ENCODE peak calls at places on chromosomes 12 and 14, in eight cellular contexts. One of them, this sample, is unnamed.

GRCh38 chr12:90515199-90516175 is 439.5 kb downstream of the CCER1 start:
- DNase-seq in GM23338: no peak
- DNase-seq in upper lobe of left lung: no peak
- DNase-seq in GM12878: peak; percentile 44
- DNase-seq in transverse colon: no peak
- DNase-seq in K562: no peak
- DNase-seq in HCT116: no peak
- DNase-seq in stomach: no peak
- DNase-seq in this sample: no peak

GRCh38 chr12:24898185-24898584 is 50.7 kb downstream of the BCAT1 start:
- DNase-seq in GM23338: no peak
- DNase-seq in upper lobe of left lung: no peak
- DNase-seq in GM12878: no peak
- DNase-seq in transverse colon: no peak
- DNase-seq in K562: no peak
- DNase-seq in HCT116: no peak
- DNase-seq in stomach: no peak
- DNase-seq in this sample: no peak

GRCh38 chr14:91149462-91149861 is 35.6 kb downstream of the DGLUCY start:
- DNase-seq in GM23338: no peak
- DNase-seq in upper lobe of left lung: peak; percentile 74
- DNase-seq in GM12878: no peak
- DNase-seq in transverse colon: peak; percentile 50
- DNase-seq in K562: peak; percentile 32
- DNase-seq in HCT116: no peak
- DNase-seq in stomach: peak; percentile 75
- DNase-seq in this sample: peak; percentile 20

GRCh38 chr14:63134801-63135200 is 69.4 kb upstream of the RHOJ start:
- DNase-seq in GM23338: peak; percentile 48
- DNase-seq in upper lobe of left lung: no peak
- DNase-seq in GM12878: no peak
- DNase-seq in transverse colon: no peak
- DNase-seq in K562: peak; percentile 13
- DNase-seq in HCT116: no peak
- DNase-seq in stomach: no peak
- DNase-seq in this sample: no peak

GRCh38 chr14:90455100-90455571 is 58.3 kb downstream of the CALM1 start:
- DNase-seq in GM23338: no peak
- DNase-seq in upper lobe of left lung: no peak
- DNase-seq in GM12878: no peak
- DNase-seq in transverse colon: no peak
- DNase-seq in K562: no peak
- DNase-seq in HCT116: no peak
- DNase-seq in stomach: no peak
- DNase-seq in this sample: no peak

GRCh38 chr12:77943466-77943865 is 112.8 kb downstream of the NAV3 start:
- DNase-seq in GM23338: no peak
- DNase-seq in upper lobe of left lung: no peak
- DNase-seq in GM12878: no peak
- DNase-seq in transverse colon: no peak
- DNase-seq in K562: no peak
- DNase-seq in HCT116: peak; percentile 43
- DNase-seq in stomach: no peak
- DNase-seq in this sample: no peak

GRCh38 chr12:54338682-54339296 is 13.9 kb downstream of the COPZ1 start:
- DNase-seq in GM23338: no peak
- DNase-seq in upper lobe of left lung: no peak
- DNase-seq in GM12878: no peak
- DNase-seq in transverse colon: no peak
- DNase-seq in K562: no peak
- DNase-seq in HCT116: no peak
- DNase-seq in stomach: no peak
- DNase-seq in this sample: no peak

GRCh38 chr12:62785941-62786559 is 148.9 kb downstream of the PPM1H start:
- DNase-seq in GM23338: no peak
- DNase-seq in upper lobe of left lung: peak; percentile 77
- DNase-seq in GM12878: no peak
- DNase-seq in transverse colon: no peak
- DNase-seq in K562: no peak
- DNase-seq in HCT116: peak; percentile 86
- DNase-seq in stomach: no peak
- DNase-seq in this sample: no peak

GRCh38 chr14:72262771-72263170 is 330.5 kb downstream of the RGS6 start:
- DNase-seq in GM23338: no peak
- DNase-seq in upper lobe of left lung: no peak
- DNase-seq in GM12878: no peak
- DNase-seq in transverse colon: no peak
- DNase-seq in K562: no peak
- DNase-seq in HCT116: no peak
- DNase-seq in stomach: no peak
- DNase-seq in this sample: no peak

GRCh38 chr14:101101456-101102056 is 198.0 kb upstream of the RTL1 start:
- DNase-seq in GM23338: no peak
- DNase-seq in upper lobe of left lung: no peak
- DNase-seq in GM12878: no peak
- DNase-seq in transverse colon: no peak
- DNase-seq in K562: no peak
- DNase-seq in HCT116: no peak
- DNase-seq in stomach: no peak
- DNase-seq in this sample: no peak

GRCh38 chr14:99791476-99792283 is 1.5 kb upstream of the EML1 start:
- DNase-seq in GM23338: no peak
- DNase-seq in upper lobe of left lung: no peak
- DNase-seq in GM12878: no peak
- DNase-seq in transverse colon: no peak
- DNase-seq in K562: no peak
- DNase-seq in HCT116: no peak
- DNase-seq in stomach: no peak
- DNase-seq in this sample: no peak

GRCh38 chr12:132143328-132144071 is 619 bp downstream of the DDX51 start:
- DNase-seq in GM23338: peak; percentile 35
- DNase-seq in upper lobe of left lung: no peak
- DNase-seq in GM12878: no peak
- DNase-seq in transverse colon: no peak
- DNase-seq in K562: no peak
- DNase-seq in HCT116: no peak
- DNase-seq in stomach: no peak
- DNase-seq in this sample: no peak

GRCh38 chr12:132146098-132146497 is 1.8 kb downstream of the NOC4L start:
- DNase-seq in GM23338: no peak
- DNase-seq in upper lobe of left lung: no peak
- DNase-seq in GM12878: no peak
- DNase-seq in transverse colon: no peak
- DNase-seq in K562: no peak
- DNase-seq in HCT116: no peak
- DNase-seq in stomach: no peak
- DNase-seq in this sample: no peak

GRCh38 chr12:132144115-132145071 is at the start of the genes DDX51 and NOC4L:
- DNase-seq in GM23338: peak; percentile 94
- DNase-seq in upper lobe of left lung: peak; percentile 93
- DNase-seq in GM12878: peak; percentile 78
- DNase-seq in transverse colon: peak; percentile 95
- DNase-seq in K562: peak; percentile 91
- DNase-seq in HCT116: peak; percentile 88
- DNase-seq in stomach: peak; percentile 96
- DNase-seq in this sample: peak; percentile 37

GRCh38 chr12:132146772-132147422 is 2.6 kb downstream of the NOC4L start:
- DNase-seq in GM23338: no peak
- DNase-seq in upper lobe of left lung: no peak
- DNase-seq in GM12878: no peak
- DNase-seq in transverse colon: no peak
- DNase-seq in K562: no peak
- DNase-seq in HCT116: no peak
- DNase-seq in stomach: no peak
- DNase-seq in this sample: no peak

DNA sequence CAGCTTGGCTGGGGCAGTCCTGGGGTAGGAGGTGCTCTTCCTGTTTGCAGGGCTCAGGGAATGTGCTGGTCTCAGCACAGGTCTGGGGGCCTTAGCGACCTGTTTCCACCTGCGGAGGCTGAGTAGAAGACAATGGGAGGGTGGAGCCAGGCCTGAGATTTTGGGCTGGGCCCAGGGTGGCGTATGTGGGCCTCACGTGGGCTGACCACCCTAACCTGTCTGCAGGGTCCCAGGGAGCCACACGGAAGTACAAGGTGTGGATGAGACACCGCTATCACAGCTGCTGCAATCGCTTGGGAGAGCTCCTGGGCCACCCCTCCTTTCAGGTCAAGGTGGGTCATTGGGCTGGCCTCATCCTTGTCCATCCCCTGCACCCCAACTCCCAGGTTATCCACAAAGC is 1.1 kb downstream of the NOC4L start:
- DNase-seq in GM23338: no peak
- DNase-seq in upper lobe of left lung: no peak
- DNase-seq in GM12878: no peak
- DNase-seq in transverse colon: no peak
- DNase-seq in K562: no peak
- DNase-seq in HCT116: no peak
- DNase-seq in stomach: no peak
- DNase-seq in this sample: no peak
- H3K4me3 ChIP-seq in GM23338: peak overlapping the region; percentile 82
- H3K4me3 ChIP-seq in upper lobe of left lung: no peak overlapping the region
- H3K4me3 ChIP-seq in GM12878: peak overlapping the region; percentile 88
- H3K4me3 ChIP-seq in transverse colon: no peak overlapping the region
- H3K4me3 ChIP-seq in K562: peak overlapping the region; percentile 99
- H3K4me3 ChIP-seq in HCT116: peak overlapping the region; percentile 95
- H3K4me3 ChIP-seq in stomach: peak overlapping the region; percentile 99
- H3K4me3 ChIP-seq in this sample: peak overlapping the region; percentile 94

GRCh38 chr14:74589291-74589879 is 22.7 kb downstream of the LTBP2 start:
- DNase-seq in GM23338: no peak
- DNase-seq in upper lobe of left lung: no peak
- DNase-seq in GM12878: no peak
- DNase-seq in transverse colon: no peak
- DNase-seq in K562: no peak
- DNase-seq in HCT116: no peak
- DNase-seq in stomach: no peak
- DNase-seq in this sample: no peak

GRCh38 chr14:74585406-74586335 is 26.4 kb downstream of the LTBP2 start:
- DNase-seq in GM23338: no peak
- DNase-seq in upper lobe of left lung: no peak
- DNase-seq in GM12878: no peak
- DNase-seq in transverse colon: no peak
- DNase-seq in K562: no peak
- DNase-seq in HCT116: no peak
- DNase-seq in stomach: no peak
- DNase-seq in this sample: no peak

GRCh38 chr14:74586681-74587362 is 25.2 kb downstream of the LTBP2 start:
- DNase-seq in GM23338: no peak
- DNase-seq in upper lobe of left lung: no peak
- DNase-seq in GM12878: no peak
- DNase-seq in transverse colon: no peak
- DNase-seq in K562: no peak
- DNase-seq in HCT116: no peak
- DNase-seq in stomach: no peak
- DNase-seq in this sample: no peak

GRCh38 chr14:74584966-74585365 is 27.1 kb downstream of the LTBP2 start:
- DNase-seq in GM23338: no peak
- DNase-seq in upper lobe of left lung: no peak
- DNase-seq in GM12878: no peak
- DNase-seq in transverse colon: no peak
- DNase-seq in K562: no peak
- DNase-seq in HCT116: no peak
- DNase-seq in stomach: no peak
- DNase-seq in this sample: no peak

GRCh38 chr14:74587363-74587707 is 24.7 kb downstream of the LTBP2 start:
- DNase-seq in GM23338: no peak
- DNase-seq in upper lobe of left lung: no peak
- DNase-seq in GM12878: no peak
- DNase-seq in transverse colon: no peak
- DNase-seq in K562: no peak
- DNase-seq in HCT116: no peak
- DNase-seq in stomach: no peak
- DNase-seq in this sample: no peak
- H3K27ac ChIP-seq in GM23338: no peak overlapping the region
- H3K27ac ChIP-seq in upper lobe of left lung: no peak overlapping the region
- H3K27ac ChIP-seq in GM12878: no peak overlapping the region
- H3K27ac ChIP-seq in transverse colon: no peak overlapping the region
- H3K27ac ChIP-seq in K562: no peak overlapping the region
- H3K27ac ChIP-seq in HCT116: no peak overlapping the region
- H3K27ac ChIP-seq in stomach: no peak overlapping the region
- H3K27ac ChIP-seq in this sample: no peak overlapping the region

DNA sequence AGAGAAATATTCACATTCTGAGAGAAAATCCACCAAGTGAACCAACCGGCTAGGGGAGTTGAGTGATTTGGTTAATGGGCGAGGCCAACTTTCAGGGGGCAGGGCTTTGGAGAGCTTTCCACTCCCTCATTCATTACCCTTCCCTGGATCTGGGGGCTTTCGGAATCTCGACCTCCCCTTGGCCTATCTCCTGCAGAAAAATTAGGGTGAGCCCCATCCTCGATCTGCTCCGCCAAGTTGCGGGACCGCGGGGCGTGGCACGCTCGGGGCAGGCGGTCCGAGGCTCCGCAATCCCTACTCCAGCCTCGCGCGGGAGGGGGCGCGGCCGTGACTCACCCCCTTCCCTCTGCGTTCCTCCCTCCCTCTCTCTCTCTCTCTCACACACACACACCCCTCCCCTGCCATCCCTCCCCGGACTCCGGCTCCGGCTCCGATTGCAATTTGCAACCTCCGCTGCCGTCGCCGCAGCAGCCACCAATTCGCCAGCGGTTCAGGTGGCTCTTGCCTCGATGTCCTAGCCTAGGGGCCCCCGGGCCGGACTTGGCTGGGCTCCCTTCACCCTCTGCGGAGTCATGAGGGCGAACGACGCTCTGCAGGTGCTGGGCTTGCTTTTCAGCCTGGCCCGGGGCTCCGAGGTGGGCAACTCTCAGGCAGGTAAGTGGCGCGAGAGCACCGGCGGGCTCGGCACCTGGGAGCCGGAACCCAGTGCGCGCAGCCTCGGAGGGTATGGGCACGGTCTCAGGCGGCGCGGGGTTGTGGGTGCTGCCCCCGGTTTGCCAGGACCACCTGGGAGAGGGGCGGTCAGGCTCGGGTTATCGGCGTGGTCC is at the start of gene ERBB3:
- DNase-seq in GM23338: peak; percentile 92
- DNase-seq in upper lobe of left lung: peak; percentile 87
- DNase-seq in GM12878: no peak
- DNase-seq in transverse colon: peak; percentile 90
- DNase-seq in K562: peak; percentile 93
- DNase-seq in HCT116: peak; percentile 71
- DNase-seq in stomach: peak; percentile 89
- DNase-seq in this sample: no peak
- TF ChIP-seq POLR2AphosphoS5 in GM23338: no peak
- TF ChIP-seq POLR2AphosphoS5 in upper lobe of left lung: peak; percentile 75
- TF ChIP-seq POLR2AphosphoS5 in GM12878: no peak
- TF ChIP-seq POLR2AphosphoS5 in transverse colon: peak; percentile 65
- TF ChIP-seq POLR2AphosphoS5 in K562: no peak
- TF ChIP-seq POLR2AphosphoS5 in HCT116: peak; percentile 85
- TF ChIP-seq POLR2AphosphoS5 in stomach: peak; percentile 93
- TF ChIP-seq POLR2AphosphoS5 in this sample: no peak

DNA sequence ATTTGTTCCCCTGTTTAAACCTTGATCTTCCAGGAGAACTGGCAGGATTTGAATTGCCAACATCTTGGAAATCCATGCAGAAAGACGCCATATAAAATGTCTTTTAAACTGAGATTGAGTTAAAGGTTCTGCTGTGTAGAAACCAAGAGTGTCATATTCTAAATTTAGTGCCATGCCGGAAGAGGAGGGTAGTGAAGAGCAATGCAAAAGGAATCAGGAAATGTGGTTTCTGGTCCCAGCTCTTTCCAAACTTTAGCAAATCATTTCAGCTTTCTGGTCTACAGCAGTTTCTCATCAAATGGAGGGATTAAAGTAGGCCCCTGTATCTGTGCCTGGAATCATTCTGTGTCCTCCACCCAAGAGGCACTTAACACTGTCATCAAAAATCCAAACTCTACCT is 85.7 kb downstream of the BTG1 start:
- DNase-seq in GM23338: no peak
- DNase-seq in upper lobe of left lung: no peak
- DNase-seq in GM12878: no peak
- DNase-seq in transverse colon: no peak
- DNase-seq in K562: no peak
- DNase-seq in HCT116: no peak
- DNase-seq in stomach: no peak
- DNase-seq in this sample: no peak
- H3K4me3 ChIP-seq in GM23338: no peak overlapping the region
- H3K4me3 ChIP-seq in upper lobe of left lung: no peak overlapping the region
- H3K4me3 ChIP-seq in GM12878: no peak overlapping the region
- H3K4me3 ChIP-seq in transverse colon: no peak overlapping the region
- H3K4me3 ChIP-seq in K562: no peak overlapping the region
- H3K4me3 ChIP-seq in HCT116: no peak overlapping the region
- H3K4me3 ChIP-seq in stomach: no peak overlapping the region
- H3K4me3 ChIP-seq in this sample: no peak overlapping the region